ENCODE peak calls at places on chromosome 5, in five cellular contexts. G is neural progenitor cell; K is stomach; U is CD4-positive, CD25-positive, alpha-beta regulatory T cell; D is fibroblast of lung. F is an unnamed sample.

GRCh38 chr5:172437445-172438303 is 16.7 kb downstream of the SH3PXD2B start:
- DNase-seq in G (no peak), K (peak; percentile 51), U (no peak), D (peak; percentile 89), F (no peak)

GRCh38 chr5:101915559-101915958 is 380.5 kb downstream of the SLCO4C1 start:
- DNase-seq in G (no peak), K (no peak), U (no peak), D (no peak), F (no peak)

GRCh38 chr5:68950111-68950510 is 143.7 kb upstream of the SLC30A5 start:
- DNase-seq in G (peak; percentile 16), K (no peak), U (no peak), D (peak; percentile 4), F (no peak)

GRCh38 chr5:120568716-120569115 is 104.6 kb downstream of the PRR16 start:
- DNase-seq in G (no peak), K (no peak), U (no peak), D (no peak), F (no peak)

GRCh38 chr5:52859619-52860018 is 71.9 kb downstream of the ITGA1 start:
- DNase-seq in G (no peak), K (no peak), U (no peak), D (peak; percentile 54), F (no peak)

GRCh38 chr5:60184599-60184998 is 291.1 kb upstream of the PDE4D start:
- DNase-seq in G (no peak), K (no peak), U (no peak), D (peak; percentile 5), F (no peak)

GRCh38 chr5:28766565-28767158 is 1728.3 kb upstream of the CDH9 start:
- DNase-seq in G (peak; percentile 51), K (no peak), U (no peak), D (peak; percentile 35), F (no peak)

GRCh38 chr5:88732862-88733261 is 150.1 kb downstream of the MEF2C start:
- DNase-seq in G (peak; percentile 61), K (no peak), U (no peak), D (no peak), F (no peak)

GRCh38 chr5:38257236-38258036 is 923 bp upstream of the EGFLAM start:
- DNase-seq in G (peak; percentile 71), K (no peak), U (no peak), D (no peak), F (no peak)

GRCh38 chr5:2740051-2740848 is 11.2 kb downstream of the IRX2 start:
- DNase-seq in G (peak; percentile 63), K (no peak), U (no peak), D (no peak), F (no peak)

GRCh38 chr5:133906303-133906702 is 62.1 kb downstream of the C5orf15 start:
- DNase-seq in G (no peak), K (no peak), U (no peak), D (no peak), F (no peak)

GRCh38 chr5:17000296-17000939 is 64.3 kb upstream of the MYO10 start:
- DNase-seq in G (no peak), K (no peak), U (no peak), D (peak; percentile 95), F (no peak)

GRCh38 chr5:144549580-144549979 is 378.9 kb downstream of the KCTD16 start:
- DNase-seq in G (no peak), K (no peak), U (no peak), D (peak; percentile 98), F (no peak)

GRCh38 chr5:128667751-128668150 is 129.7 kb upstream of the FBN2 start:
- DNase-seq in G (no peak), K (no peak), U (no peak), D (no peak), F (no peak)

GRCh38 chr5:123511290-123511647 is 708 bp upstream of the CSNK1G3 start:
- DNase-seq in G (peak; percentile 17), K (no peak), U (no peak), D (peak; percentile 59), F (no peak)

GRCh38 chr5:144416196-144416595 is 245.5 kb downstream of the KCTD16 start:
- DNase-seq in G (no peak), K (no peak), U (no peak), D (no peak), F (no peak)

GRCh38 chr5:141529002-141529401 is 40.1 kb downstream of the PCDHGC5 start:
- DNase-seq in G (no peak), K (no peak), U (no peak), D (peak; percentile 81), F (no peak)

GRCh38 chr5:175860531-175861045 is 10.8 kb upstream of the CPLX2 start:
- DNase-seq in G (no peak), K (no peak), U (no peak), D (no peak), F (no peak)

GRCh38 chr5:20523099-20523498 is 535.1 kb upstream of the CDH18 start:
- DNase-seq in G (no peak), K (no peak), U (no peak), D (no peak), F (no peak)

GRCh38 chr5:170791325-170791954 is 7.9 kb downstream of the GABRP start:
- DNase-seq in G (peak; percentile 84), K (peak; percentile 86), U (no peak), D (peak; percentile 54), F (no peak)

GRCh38 chr5:56812110-56812509 is 3.2 kb upstream of the MAP3K1 start:
- DNase-seq in G (no peak), K (no peak), U (no peak), D (no peak), F (no peak)

GRCh38 chr5:125316913-125317545 is 570.6 kb upstream of the ZNF608 start:
- DNase-seq in G (peak; percentile 8), K (no peak), U (no peak), D (no peak), F (no peak)

GRCh38 chr5:164097747-164098146 is 592.3 kb downstream of the MAT2B start:
- DNase-seq in G (no peak), K (no peak), U (no peak), D (peak; percentile 68), F (no peak)

GRCh38 chr5:165877475-165877874 is 2372.1 kb downstream of the MAT2B start:
- DNase-seq in G (no peak), K (no peak), U (no peak), D (no peak), F (no peak)

GRCh38 chr5:113221294-113222176 is 213.3 kb downstream of the TSSK1B start:
- DNase-seq in G (no peak), K (no peak), U (no peak), D (no peak), F (no peak)

GRCh38 chr5:154285661-154286408 is 95.3 kb downstream of the GALNT10 start:
- DNase-seq in G (peak; percentile 18), K (no peak), U (no peak), D (no peak), F (no peak)

GRCh38 chr5:156411-157072 is 34.8 kb upstream of the LRRC14B start:
- DNase-seq in G (no peak), K (no peak), U (no peak), D (no peak), F (no peak)

GRCh38 chr5:73447234-73448071 is 1.1 kb downstream of the FOXD1 start:
- DNase-seq in G (peak; percentile 79), K (no peak), U (peak; percentile 24), D (peak; percentile 72), F (peak; percentile 54)

GRCh38 chr5:115818821-115819220 is 2.4 kb upstream of the CDO1 start:
- DNase-seq in G (no peak), K (no peak), U (no peak), D (no peak), F (no peak)

GRCh38 chr5:72015103-72015548 is 92.1 kb upstream of the MAP1B start:
- DNase-seq in G (no peak), K (no peak), U (no peak), D (peak; percentile 75), F (no peak)

GRCh38 chr5:158727771-158728311 is 371.9 kb downstream of the EBF1 start:
- DNase-seq in G (no peak), K (no peak), U (no peak), D (no peak), F (no peak)

GRCh38 chr5:177308740-177309139 is 3.0 kb downstream of the MXD3 start:
- DNase-seq in G (no peak), K (no peak), U (no peak), D (no peak), F (no peak)

GRCh38 chr5:177310757-177311173 is 933 bp downstream of the MXD3 start:
- DNase-seq in G (peak; percentile 28), K (no peak), U (no peak), D (no peak), F (no peak)

GRCh38 chr5:177309351-177310191 is 2.1 kb downstream of the MXD3 start:
- DNase-seq in G (peak; percentile 81), K (peak; percentile 78), U (peak; percentile 64), D (peak; percentile 83), F (peak; percentile 55)

GRCh38 chr5:177311361-177311722 is 356 bp downstream of the MXD3 start:
- DNase-seq in G (no peak), K (no peak), U (no peak), D (no peak), F (no peak)

GRCh38 chr5:177310332-177310731 is 1.4 kb downstream of the MXD3 start:
- DNase-seq in G (no peak), K (no peak), U (no peak), D (no peak), F (no peak)
- H3K4me3 ChIP-seq in G (peak overlapping the region; percentile 85), K (no peak overlapping the region), U (no peak overlapping the region), D (peak overlapping the region; percentile 20), F (no peak overlapping the region)

GRCh38 chr5:139676951-139677367 is 28.8 kb downstream of the CXXC5 start:
- DNase-seq in G (peak; percentile 84), K (no peak), U (no peak), D (no peak), F (no peak)

GRCh38 chr5:139678751-139679750 is 30.9 kb downstream of the CXXC5 start:
- DNase-seq in G (no peak), K (no peak), U (no peak), D (no peak), F (no peak)

GRCh38 chr5:139676406-139676805 is 28.3 kb downstream of the CXXC5 start:
- DNase-seq in G (no peak), K (no peak), U (no peak), D (no peak), F (no peak)

GRCh38 chr5:139678283-139678613 is 30.1 kb downstream of the CXXC5 start:
- DNase-seq in G (no peak), K (no peak), U (no peak), D (no peak), F (no peak)

GRCh38 chr5:139677404-139678282 is 29.5 kb downstream of the CXXC5 start:
- DNase-seq in G (peak; percentile 85), K (peak; percentile 72), U (no peak), D (no peak), F (no peak)
- H3K4me1 ChIP-seq in G (peaks cover 27% of the 10 kb centered on the region), K (peaks cover 70% of the 10 kb centered on the region), U (no peaks in the 10 kb centered on the region), D (peaks cover 6% of the 10 kb centered on the region), F (no peaks in the 10 kb centered on the region)

DNA sequence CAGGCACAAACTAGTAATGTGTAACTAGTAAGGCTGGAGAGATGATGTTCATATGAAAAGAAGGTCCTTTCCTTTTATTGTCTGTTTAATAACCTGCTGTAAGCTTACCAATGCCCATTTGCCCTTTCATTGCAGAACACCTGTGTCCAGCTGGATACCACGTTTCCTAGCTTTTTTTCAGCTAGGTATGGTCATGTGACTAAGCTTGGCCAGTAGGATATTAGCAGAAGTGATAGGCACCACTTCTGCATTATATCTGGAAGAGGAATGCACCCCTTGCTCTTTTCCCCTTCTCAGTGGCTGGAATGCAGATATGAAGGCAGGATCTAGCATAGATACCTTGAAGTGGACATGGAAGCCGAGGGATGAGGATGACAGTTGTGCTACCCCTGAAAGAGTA is 7.0 kb downstream of the SMIM32 start:
- DNase-seq in G (no peak), K (no peak), U (no peak), D (no peak), F (no peak)
- H3K27ac ChIP-seq in G (no peak overlapping the region), K (no peak overlapping the region), U (no peak overlapping the region), D (no peak overlapping the region), F (no peak overlapping the region)

GRCh38 chr5:14671414-14671813 is 6.9 kb downstream of the OTULIN start:
- DNase-seq in G (no peak), K (no peak), U (no peak), D (no peak), F (no peak)
- H3K4me3 ChIP-seq in G (no peak overlapping the region), K (no peak overlapping the region), U (peak overlapping the region; percentile 94), D (no peak overlapping the region), F (no peak overlapping the region)